ENCODE peak calls at places on chromosomes 4 and X, in eight cellular contexts. Q is brain microvascular endothelial cell; T is HS-5; B is AG10803; X is A549; J is activated CD8-positive, alpha-beta memory T cell treated with anti-CD3 and anti-CD28 coated beads, Interleukin-2, amount 50 U/mL, for 4 hours; G is stimulated activated CD4-positive, alpha-beta T cell treated with anti-CD3 and anti-CD28 coated beads, Interleukin-2, amount 100 ng/mL, for 24 hours; L is sciatic nerve. M is an unnamed sample.

GRCh38 chr4:142883433-142883832 is 37.3 kb upstream of the INPP4B start:
- DNase-seq in T (no peak), G (no peak), X (peak; percentile 5), Q (no peak), J (no peak), B (no peak), L (no peak), M (no peak)

GRCh38 chrX:150663061-150663460 is 30.1 kb upstream of the MTMR1 start:
- DNase-seq in X (no peak), J (no peak), T (no peak), G (no peak), B (no peak), Q (no peak), L (no peak), M (no peak)

GRCh38 chr4:54001558-54002365 is 62.6 kb downstream of the CHIC2 start:
- DNase-seq in B (no peak), X (no peak), T (no peak), G (no peak), J (no peak), L (no peak), Q (no peak), M (no peak)

GRCh38 chr4:77801260-77801608 is 17.9 kb downstream of the CNOT6L start:
- DNase-seq in J (no peak), X (no peak), T (no peak), G (no peak), B (no peak), L (no peak), Q (no peak), M (no peak)

GRCh38 chr4:148786699-148787098 is 344.5 kb upstream of the NR3C2 start:
- DNase-seq in J (no peak), B (no peak), Q (no peak), L (no peak), X (no peak), G (no peak), T (no peak), M (no peak)

GRCh38 chrX:146881521-146881920 is 67.0 kb upstream of the CXorf51A start:
- DNase-seq in T (no peak), L (no peak), B (no peak), Q (no peak), J (no peak), G (no peak), X (no peak), M (no peak)

GRCh38 chr4:53089940-53090729 is 228.0 kb downstream of the RASL11B start:
- DNase-seq in B (peak; percentile 94), Q (no peak), L (no peak), G (no peak), X (no peak), J (no peak), T (no peak), M (peak; percentile 19)

GRCh38 chrX:13005671-13006473 is 31.0 kb downstream of the TMSB4X start:
- DNase-seq in X (no peak), G (no peak), L (no peak), Q (no peak), B (peak; percentile 26), T (no peak), J (no peak), M (no peak)

GRCh38 chrX:121579016-121579760 is 531.8 kb downstream of the GLUD2 start:
- DNase-seq in T (no peak), Q (peak; percentile 3), J (no peak), G (peak; percentile 16), X (peak; percentile 33), L (no peak), B (peak; percentile 1), M (no peak)

GRCh38 chr4:24686866-24687672 is 102.7 kb upstream of the DHX15 start:
- DNase-seq in L (no peak), X (peak; percentile 27), J (no peak), B (peak; percentile 8), Q (peak; percentile 7), G (no peak), T (peak; percentile 15), M (no peak)

GRCh38 chr4:67727124-67727850 is 26.3 kb upstream of the UBA6 start:
- DNase-seq in Q (peak; percentile 89), L (no peak), X (peak; percentile 21), T (no peak), G (no peak), J (no peak), B (peak; percentile 58), M (peak; percentile 79)

GRCh38 chr4:4694296-4694772 is 152.5 kb upstream of the STX18 start:
- DNase-seq in G (no peak), L (no peak), J (no peak), Q (no peak), X (no peak), B (peak; percentile 42), T (no peak), M (no peak)

GRCh38 chr4:87030124-87030523 is 95.3 kb downstream of the AFF1 start:
- DNase-seq in X (no peak), L (no peak), T (no peak), G (no peak), J (no peak), Q (no peak), B (no peak), M (no peak)

GRCh38 chr4:143641406-143641805 is 59.1 kb downstream of the FREM3 start:
- DNase-seq in J (no peak), L (no peak), X (no peak), Q (no peak), G (no peak), B (no peak), T (no peak), M (no peak)

GRCh38 chr4:76388160-76388908 is 32.6 kb downstream of the CCDC158 start:
- DNase-seq in G (no peak), B (no peak), T (no peak), Q (no peak), X (peak; percentile 7), L (no peak), J (no peak), M (no peak)

GRCh38 chr4:19693949-19694597 is 557.6 kb upstream of the SLIT2 start:
- DNase-seq in B (peak; percentile 10), L (no peak), Q (no peak), J (no peak), T (no peak), G (no peak), X (no peak), M (no peak)

GRCh38 chr4:140861359-140862181 is 105.4 kb upstream of the TBC1D9 start:
- DNase-seq in B (peak; percentile 91), J (peak; percentile 27), G (peak; percentile 43), X (peak; percentile 80), L (peak; percentile 73), T (peak; percentile 56), Q (peak; percentile 89), M (peak; percentile 63)

GRCh38 chr4:104490096-104490769 is 4.5 kb downstream of the CXXC4 start:
- DNase-seq in G (no peak), B (no peak), X (peak; percentile 3), J (no peak), L (no peak), Q (no peak), T (no peak), M (no peak)

GRCh38 chrX:95728446-95728845 is 956.2 kb upstream of the DIAPH2 start:
- DNase-seq in X (no peak), T (no peak), J (no peak), Q (no peak), L (no peak), B (no peak), G (no peak), M (no peak)

GRCh38 chr4:184961693-184962092 is 56.6 kb upstream of the HELT start:
- DNase-seq in B (no peak), J (no peak), G (no peak), Q (no peak), T (no peak), L (no peak), X (no peak), M (no peak)

GRCh38 chr4:75849459-75849858 is 52.8 kb downstream of the PPEF2 start:
- DNase-seq in X (no peak), J (no peak), Q (no peak), T (no peak), G (no peak), B (no peak), L (no peak), M (no peak)

GRCh38 chr4:30789219-30789671 is 69.1 kb downstream of the PCDH7 start:
- DNase-seq in X (no peak), L (no peak), Q (no peak), T (no peak), G (no peak), J (no peak), B (no peak), M (no peak)

GRCh38 chr4:142080960-142081359 is 444.6 kb downstream of the IL15 start:
- DNase-seq in B (no peak), X (no peak), L (no peak), J (no peak), G (no peak), T (no peak), Q (peak; percentile 44), M (no peak)

GRCh38 chr4:184693056-184693455 is 40.8 kb downstream of the CENPU start:
- DNase-seq in B (peak; percentile 51), X (no peak), J (no peak), Q (no peak), G (no peak), T (no peak), L (no peak), M (no peak)

GRCh38 chr4:57418133-57418532 is 307.9 kb upstream of the IGFBP7 start:
- DNase-seq in J (no peak), T (no peak), B (no peak), L (no peak), G (no peak), Q (no peak), X (peak; percentile 4), M (no peak)

GRCh38 chr4:180285796-180286195 is 1957.4 kb upstream of the TENM3 start:
- DNase-seq in T (no peak), G (no peak), L (no peak), B (no peak), Q (no peak), X (no peak), J (no peak), M (no peak)

GRCh38 chr4:165433529-165433928 is 54.7 kb downstream of the CPE start:
- DNase-seq in X (peak; percentile 6), Q (no peak), T (no peak), J (no peak), G (no peak), L (no peak), B (no peak), M (no peak)

GRCh38 chrX:115068896-115069295 is 51.5 kb upstream of the IL13RA2 start:
- DNase-seq in L (no peak), T (no peak), J (no peak), Q (no peak), B (no peak), G (no peak), X (no peak), M (no peak)

GRCh38 chr4:61985426-61985825 is 785.3 kb downstream of the ADGRL3 start:
- DNase-seq in G (no peak), J (no peak), X (no peak), Q (no peak), T (no peak), B (no peak), L (no peak), M (no peak)

GRCh38 chr4:139330283-139330682 is 28.0 kb upstream of the NDUFC1 start:
- DNase-seq in T (no peak), L (no peak), B (no peak), Q (no peak), G (no peak), J (no peak), X (no peak), M (no peak)

GRCh38 chrX:111098874-111099273 is 2.9 kb downstream of the PAK3 start:
- DNase-seq in L (peak; percentile 69), B (no peak), Q (no peak), G (peak; percentile 66), X (peak; percentile 47), J (peak; percentile 62), T (no peak), M (no peak)

GRCh38 chr4:8939160-8939855 is 67.7 kb upstream of the HMX1 start:
- DNase-seq in T (no peak), G (no peak), X (no peak), J (no peak), B (no peak), Q (no peak), L (no peak), M (no peak)

GRCh38 chr4:5916229-5916628 is 23.3 kb upstream of the CRMP1 start:
- DNase-seq in X (no peak), J (no peak), T (no peak), B (no peak), G (no peak), Q (no peak), L (no peak), M (no peak)

GRCh38 chr4:184934961-184935360 is 83.3 kb upstream of the HELT start:
- DNase-seq in Q (no peak), G (no peak), L (no peak), X (no peak), J (no peak), B (no peak), T (no peak), M (no peak)